ENCODE peak calls at places on chromosomes 11 and 22, in six cellular contexts. One of them, this sample, is unnamed.

GRCh38 chr22:43269325-43270040 is 73.7 kb downstream of the SCUBE1 start:
- DNase-seq in activated CD8-positive, alpha-beta memory T cell treated with anti-CD3 and anti-CD28 coated beads, Interleukin-2, amount 50 U/mL, for 48 hours: no peak
- DNase-seq in EL: no peak
- DNase-seq in effector CD4-positive, alpha-beta T cell: no peak
- DNase-seq in T1000: no peak
- DNase-seq in HFFc6: no peak
- DNase-seq in this sample: no peak

GRCh38 chr22:38172489-38173155 is 9.0 kb downstream of the PLA2G6 start:
- DNase-seq in activated CD8-positive, alpha-beta memory T cell treated with anti-CD3 and anti-CD28 coated beads, Interleukin-2, amount 50 U/mL, for 48 hours: no peak
- DNase-seq in effector CD4-positive, alpha-beta T cell: peak; percentile 11
- DNase-seq in EL: no peak
- DNase-seq in HFFc6: no peak
- DNase-seq in T1000: no peak
- DNase-seq in this sample: no peak

GRCh38 chr22:44304906-44305305 is 7.8 kb downstream of the SHISAL1 start:
- DNase-seq in activated CD8-positive, alpha-beta memory T cell treated with anti-CD3 and anti-CD28 coated beads, Interleukin-2, amount 50 U/mL, for 48 hours: no peak
- DNase-seq in effector CD4-positive, alpha-beta T cell: no peak
- DNase-seq in T1000: no peak
- DNase-seq in EL: no peak
- DNase-seq in HFFc6: no peak
- DNase-seq in this sample: no peak

GRCh38 chr22:37904572-37905533 is 1.2 kb upstream of the MICALL1 start:
- DNase-seq in T1000: peak; percentile 82
- DNase-seq in EL: peak; percentile 99
- DNase-seq in HFFc6: peak; percentile 96
- DNase-seq in effector CD4-positive, alpha-beta T cell: no peak
- DNase-seq in activated CD8-positive, alpha-beta memory T cell treated with anti-CD3 and anti-CD28 coated beads, Interleukin-2, amount 50 U/mL, for 48 hours: no peak
- DNase-seq in this sample: peak; percentile 91

GRCh38 chr11:61679893-61680621 is at the start of gene DAGLA:
- DNase-seq in effector CD4-positive, alpha-beta T cell: peak; percentile 70
- DNase-seq in HFFc6: no peak
- DNase-seq in activated CD8-positive, alpha-beta memory T cell treated with anti-CD3 and anti-CD28 coated beads, Interleukin-2, amount 50 U/mL, for 48 hours: peak; percentile 97
- DNase-seq in T1000: no peak
- DNase-seq in EL: peak; percentile 62
- DNase-seq in this sample: peak; percentile 62

GRCh38 chr11:79940165-79940564 is 499.3 kb upstream of the TENM4 start:
- DNase-seq in EL: no peak
- DNase-seq in effector CD4-positive, alpha-beta T cell: no peak
- DNase-seq in activated CD8-positive, alpha-beta memory T cell treated with anti-CD3 and anti-CD28 coated beads, Interleukin-2, amount 50 U/mL, for 48 hours: no peak
- DNase-seq in HFFc6: no peak
- DNase-seq in T1000: no peak
- DNase-seq in this sample: no peak

GRCh38 chr11:118306556-118306955 is 2.0 kb downstream of the CD3E start:
- DNase-seq in EL: no peak
- DNase-seq in T1000: no peak
- DNase-seq in HFFc6: no peak
- DNase-seq in activated CD8-positive, alpha-beta memory T cell treated with anti-CD3 and anti-CD28 coated beads, Interleukin-2, amount 50 U/mL, for 48 hours: peak; percentile 64
- DNase-seq in effector CD4-positive, alpha-beta T cell: no peak
- DNase-seq in this sample: no peak

GRCh38 chr11:68962527-68963250 is 18.1 kb downstream of the MRGPRD start:
- DNase-seq in HFFc6: no peak
- DNase-seq in EL: no peak
- DNase-seq in effector CD4-positive, alpha-beta T cell: peak; percentile 39
- DNase-seq in T1000: no peak
- DNase-seq in activated CD8-positive, alpha-beta memory T cell treated with anti-CD3 and anti-CD28 coated beads, Interleukin-2, amount 50 U/mL, for 48 hours: no peak
- DNase-seq in this sample: no peak

GRCh38 chr11:64803163-64803845 is at the start of gene MAP4K2:
- DNase-seq in HFFc6: peak; percentile 73
- DNase-seq in activated CD8-positive, alpha-beta memory T cell treated with anti-CD3 and anti-CD28 coated beads, Interleukin-2, amount 50 U/mL, for 48 hours: peak; percentile 91
- DNase-seq in effector CD4-positive, alpha-beta T cell: peak; percentile 83
- DNase-seq in EL: peak; percentile 90
- DNase-seq in T1000: peak; percentile 77
- DNase-seq in this sample: peak; percentile 79

GRCh38 chr11:57896641-57897145 is 127.0 kb upstream of the OR9Q1 start:
- DNase-seq in T1000: no peak
- DNase-seq in activated CD8-positive, alpha-beta memory T cell treated with anti-CD3 and anti-CD28 coated beads, Interleukin-2, amount 50 U/mL, for 48 hours: no peak
- DNase-seq in HFFc6: no peak
- DNase-seq in effector CD4-positive, alpha-beta T cell: no peak
- DNase-seq in EL: no peak
- DNase-seq in this sample: no peak

GRCh38 chr11:79087238-79087956 is 353.4 kb downstream of the TENM4 start:
- DNase-seq in HFFc6: peak; percentile 55
- DNase-seq in EL: peak; percentile 85
- DNase-seq in T1000: no peak
- DNase-seq in effector CD4-positive, alpha-beta T cell: no peak
- DNase-seq in activated CD8-positive, alpha-beta memory T cell treated with anti-CD3 and anti-CD28 coated beads, Interleukin-2, amount 50 U/mL, for 48 hours: no peak
- DNase-seq in this sample: peak; percentile 53

GRCh38 chr11:86511086-86511551 is 136.4 kb downstream of the CCDC81 start:
- DNase-seq in T1000: no peak
- DNase-seq in effector CD4-positive, alpha-beta T cell: no peak
- DNase-seq in EL: peak; percentile 46
- DNase-seq in activated CD8-positive, alpha-beta memory T cell treated with anti-CD3 and anti-CD28 coated beads, Interleukin-2, amount 50 U/mL, for 48 hours: no peak
- DNase-seq in HFFc6: peak; percentile 48
- DNase-seq in this sample: no peak

GRCh38 chr11:96197801-96198465 is 145.1 kb downstream of the MAML2 start:
- DNase-seq in effector CD4-positive, alpha-beta T cell: no peak
- DNase-seq in EL: no peak
- DNase-seq in HFFc6: no peak
- DNase-seq in activated CD8-positive, alpha-beta memory T cell treated with anti-CD3 and anti-CD28 coated beads, Interleukin-2, amount 50 U/mL, for 48 hours: no peak
- DNase-seq in T1000: no peak
- DNase-seq in this sample: no peak

GRCh38 chr11:91081440-91082088 is 858.7 kb upstream of the CHORDC1 start:
- DNase-seq in activated CD8-positive, alpha-beta memory T cell treated with anti-CD3 and anti-CD28 coated beads, Interleukin-2, amount 50 U/mL, for 48 hours: no peak
- DNase-seq in effector CD4-positive, alpha-beta T cell: no peak
- DNase-seq in HFFc6: no peak
- DNase-seq in EL: peak; percentile 48
- DNase-seq in T1000: no peak
- DNase-seq in this sample: no peak

GRCh38 chr22:44880588-44881245 is 128.3 kb downstream of the ARHGAP8 start:
- DNase-seq in activated CD8-positive, alpha-beta memory T cell treated with anti-CD3 and anti-CD28 coated beads, Interleukin-2, amount 50 U/mL, for 48 hours: no peak
- DNase-seq in EL: no peak
- DNase-seq in effector CD4-positive, alpha-beta T cell: no peak
- DNase-seq in HFFc6: no peak
- DNase-seq in T1000: no peak
- DNase-seq in this sample: no peak

GRCh38 chr11:113504586-113504985 is 29.4 kb upstream of the DRD2 start:
- DNase-seq in EL: no peak
- DNase-seq in T1000: no peak
- DNase-seq in activated CD8-positive, alpha-beta memory T cell treated with anti-CD3 and anti-CD28 coated beads, Interleukin-2, amount 50 U/mL, for 48 hours: no peak
- DNase-seq in HFFc6: no peak
- DNase-seq in effector CD4-positive, alpha-beta T cell: no peak
- DNase-seq in this sample: no peak

GRCh38 chr11:2743427-2744110 is 43.8 kb upstream of the KCNQ1OT1 start:
- DNase-seq in HFFc6: no peak
- DNase-seq in effector CD4-positive, alpha-beta T cell: no peak
- DNase-seq in T1000: no peak
- DNase-seq in EL: no peak
- DNase-seq in activated CD8-positive, alpha-beta memory T cell treated with anti-CD3 and anti-CD28 coated beads, Interleukin-2, amount 50 U/mL, for 48 hours: no peak
- DNase-seq in this sample: no peak

GRCh38 chr11:72326151-72326842 is 82.3 kb upstream of the PHOX2A start:
- DNase-seq in HFFc6: peak; percentile 67
- DNase-seq in T1000: no peak
- DNase-seq in effector CD4-positive, alpha-beta T cell: no peak
- DNase-seq in EL: peak; percentile 67
- DNase-seq in activated CD8-positive, alpha-beta memory T cell treated with anti-CD3 and anti-CD28 coated beads, Interleukin-2, amount 50 U/mL, for 48 hours: peak; percentile 64
- DNase-seq in this sample: peak; percentile 57

GRCh38 chr11:78886616-78887015 is 312.0 kb upstream of the NARS2 start:
- DNase-seq in effector CD4-positive, alpha-beta T cell: no peak
- DNase-seq in HFFc6: no peak
- DNase-seq in activated CD8-positive, alpha-beta memory T cell treated with anti-CD3 and anti-CD28 coated beads, Interleukin-2, amount 50 U/mL, for 48 hours: no peak
- DNase-seq in EL: no peak
- DNase-seq in T1000: no peak
- DNase-seq in this sample: peak; percentile 47

GRCh38 chr11:112229746-112230433 is 3.7 kb downstream of the PTS start:
- DNase-seq in HFFc6: peak; percentile 79
- DNase-seq in effector CD4-positive, alpha-beta T cell: no peak
- DNase-seq in EL: peak; percentile 68
- DNase-seq in activated CD8-positive, alpha-beta memory T cell treated with anti-CD3 and anti-CD28 coated beads, Interleukin-2, amount 50 U/mL, for 48 hours: no peak
- DNase-seq in T1000: no peak
- DNase-seq in this sample: no peak

GRCh38 chr22:42343551-42344081 is 73.2 kb upstream of the TCF20 start:
- DNase-seq in activated CD8-positive, alpha-beta memory T cell treated with anti-CD3 and anti-CD28 coated beads, Interleukin-2, amount 50 U/mL, for 48 hours: no peak
- DNase-seq in T1000: no peak
- DNase-seq in effector CD4-positive, alpha-beta T cell: no peak
- DNase-seq in HFFc6: no peak
- DNase-seq in EL: peak; percentile 40
- DNase-seq in this sample: no peak

GRCh38 chr22:44133901-44134511 is 46.7 kb upstream of the PARVG start:
- DNase-seq in HFFc6: no peak
- DNase-seq in activated CD8-positive, alpha-beta memory T cell treated with anti-CD3 and anti-CD28 coated beads, Interleukin-2, amount 50 U/mL, for 48 hours: no peak
- DNase-seq in effector CD4-positive, alpha-beta T cell: no peak
- DNase-seq in EL: no peak
- DNase-seq in T1000: no peak
- DNase-seq in this sample: no peak

GRCh38 chr22:41915035-41915782 is at the start of gene SHISA8:
- DNase-seq in activated CD8-positive, alpha-beta memory T cell treated with anti-CD3 and anti-CD28 coated beads, Interleukin-2, amount 50 U/mL, for 48 hours: peak; percentile 74
- DNase-seq in T1000: no peak
- DNase-seq in EL: peak; percentile 37
- DNase-seq in HFFc6: no peak
- DNase-seq in effector CD4-positive, alpha-beta T cell: peak; percentile 48
- DNase-seq in this sample: no peak

GRCh38 chr11:373716-374551 is 4.6 kb downstream of the B4GALNT4 start:
- DNase-seq in T1000: no peak
- DNase-seq in HFFc6: no peak
- DNase-seq in activated CD8-positive, alpha-beta memory T cell treated with anti-CD3 and anti-CD28 coated beads, Interleukin-2, amount 50 U/mL, for 48 hours: no peak
- DNase-seq in EL: no peak
- DNase-seq in effector CD4-positive, alpha-beta T cell: no peak
- DNase-seq in this sample: no peak

GRCh38 chr11:131488208-131488607 is 117.8 kb downstream of the NTM start:
- DNase-seq in T1000: no peak
- DNase-seq in effector CD4-positive, alpha-beta T cell: no peak
- DNase-seq in EL: no peak
- DNase-seq in activated CD8-positive, alpha-beta memory T cell treated with anti-CD3 and anti-CD28 coated beads, Interleukin-2, amount 50 U/mL, for 48 hours: no peak
- DNase-seq in HFFc6: no peak
- DNase-seq in this sample: no peak

GRCh38 chr22:38191746-38192474 is 9.9 kb upstream of the MAFF start:
- DNase-seq in EL: no peak
- DNase-seq in effector CD4-positive, alpha-beta T cell: no peak
- DNase-seq in T1000: no peak
- DNase-seq in activated CD8-positive, alpha-beta memory T cell treated with anti-CD3 and anti-CD28 coated beads, Interleukin-2, amount 50 U/mL, for 48 hours: no peak
- DNase-seq in HFFc6: no peak
- DNase-seq in this sample: no peak

GRCh38 chr22:32579533-32580220 is 105.1 kb downstream of the FBXO7 start:
- DNase-seq in activated CD8-positive, alpha-beta memory T cell treated with anti-CD3 and anti-CD28 coated beads, Interleukin-2, amount 50 U/mL, for 48 hours: no peak
- DNase-seq in T1000: peak; percentile 13
- DNase-seq in HFFc6: peak; percentile 73
- DNase-seq in effector CD4-positive, alpha-beta T cell: no peak
- DNase-seq in EL: peak; percentile 77
- DNase-seq in this sample: no peak

GRCh38 chr11:133896642-133897330 is 51.5 kb upstream of the SPATA19 start:
- DNase-seq in effector CD4-positive, alpha-beta T cell: no peak
- DNase-seq in T1000: no peak
- DNase-seq in HFFc6: no peak
- DNase-seq in activated CD8-positive, alpha-beta memory T cell treated with anti-CD3 and anti-CD28 coated beads, Interleukin-2, amount 50 U/mL, for 48 hours: peak; percentile 46
- DNase-seq in EL: no peak
- DNase-seq in this sample: no peak

GRCh38 chr11:102184269-102184987 is 74.2 kb downstream of the YAP1 start:
- DNase-seq in effector CD4-positive, alpha-beta T cell: no peak
- DNase-seq in HFFc6: no peak
- DNase-seq in T1000: no peak
- DNase-seq in activated CD8-positive, alpha-beta memory T cell treated with anti-CD3 and anti-CD28 coated beads, Interleukin-2, amount 50 U/mL, for 48 hours: no peak
- DNase-seq in EL: no peak
- DNase-seq in this sample: no peak

GRCh38 chr11:81989093-81989492 is 744.6 kb downstream of the FAM181B start:
- DNase-seq in effector CD4-positive, alpha-beta T cell: no peak
- DNase-seq in T1000: peak; percentile 37
- DNase-seq in EL: no peak
- DNase-seq in activated CD8-positive, alpha-beta memory T cell treated with anti-CD3 and anti-CD28 coated beads, Interleukin-2, amount 50 U/mL, for 48 hours: no peak
- DNase-seq in HFFc6: no peak
- DNase-seq in this sample: no peak

GRCh38 chr11:113505541-113506375 is 30.6 kb upstream of the DRD2 start:
- DNase-seq in EL: peak; percentile 18
- DNase-seq in activated CD8-positive, alpha-beta memory T cell treated with anti-CD3 and anti-CD28 coated beads, Interleukin-2, amount 50 U/mL, for 48 hours: no peak
- DNase-seq in HFFc6: no peak
- DNase-seq in effector CD4-positive, alpha-beta T cell: no peak
- DNase-seq in T1000: no peak
- DNase-seq in this sample: no peak

GRCh38 chr22:38482662-38483308 is 14.9 kb downstream of the KDELR3 start:
- DNase-seq in T1000: no peak
- DNase-seq in EL: no peak
- DNase-seq in activated CD8-positive, alpha-beta memory T cell treated with anti-CD3 and anti-CD28 coated beads, Interleukin-2, amount 50 U/mL, for 48 hours: no peak
- DNase-seq in HFFc6: no peak
- DNase-seq in effector CD4-positive, alpha-beta T cell: no peak
- DNase-seq in this sample: no peak

GRCh38 chr11:63448646-63449045 is 42.3 kb downstream of the PLAAT5 start:
- DNase-seq in EL: no peak
- DNase-seq in T1000: no peak
- DNase-seq in effector CD4-positive, alpha-beta T cell: no peak
- DNase-seq in HFFc6: no peak
- DNase-seq in activated CD8-positive, alpha-beta memory T cell treated with anti-CD3 and anti-CD28 coated beads, Interleukin-2, amount 50 U/mL, for 48 hours: no peak
- DNase-seq in this sample: no peak

GRCh38 chr22:33000342-33001280 is 57.6 kb downstream of the SYN3 start:
- DNase-seq in activated CD8-positive, alpha-beta memory T cell treated with anti-CD3 and anti-CD28 coated beads, Interleukin-2, amount 50 U/mL, for 48 hours: peak; percentile 65
- DNase-seq in effector CD4-positive, alpha-beta T cell: peak; percentile 9
- DNase-seq in T1000: peak; percentile 49
- DNase-seq in EL: peak; percentile 47
- DNase-seq in HFFc6: peak; percentile 30
- DNase-seq in this sample: no peak

GRCh38 chr11:9688716-9689511 is 25.0 kb downstream of the SWAP70 start:
- DNase-seq in activated CD8-positive, alpha-beta memory T cell treated with anti-CD3 and anti-CD28 coated beads, Interleukin-2, amount 50 U/mL, for 48 hours: no peak
- DNase-seq in T1000: no peak
- DNase-seq in HFFc6: peak; percentile 76
- DNase-seq in effector CD4-positive, alpha-beta T cell: no peak
- DNase-seq in EL: peak; percentile 81
- DNase-seq in this sample: peak; percentile 55

GRCh38 chr11:92941676-92942571 is 27.5 kb upstream of the MTNR1B start:
- DNase-seq in HFFc6: peak; percentile 33
- DNase-seq in EL: peak; percentile 48
- DNase-seq in T1000: no peak
- DNase-seq in activated CD8-positive, alpha-beta memory T cell treated with anti-CD3 and anti-CD28 coated beads, Interleukin-2, amount 50 U/mL, for 48 hours: no peak
- DNase-seq in effector CD4-positive, alpha-beta T cell: no peak
- DNase-seq in this sample: no peak

GRCh38 chr11:63534895-63535461 is 1.6 kb upstream of the PLAAT4 start:
- DNase-seq in EL: no peak
- DNase-seq in effector CD4-positive, alpha-beta T cell: no peak
- DNase-seq in T1000: no peak
- DNase-seq in HFFc6: no peak
- DNase-seq in activated CD8-positive, alpha-beta memory T cell treated with anti-CD3 and anti-CD28 coated beads, Interleukin-2, amount 50 U/mL, for 48 hours: no peak
- DNase-seq in this sample: no peak

GRCh38 chr11:35404397-35404775 is 15.0 kb downstream of the SLC1A2 start:
- DNase-seq in T1000: no peak
- DNase-seq in activated CD8-positive, alpha-beta memory T cell treated with anti-CD3 and anti-CD28 coated beads, Interleukin-2, amount 50 U/mL, for 48 hours: no peak
- DNase-seq in effector CD4-positive, alpha-beta T cell: no peak
- DNase-seq in HFFc6: peak; percentile 13
- DNase-seq in EL: peak; percentile 42
- DNase-seq in this sample: no peak

This sample was measured in NCI-H226.